ENCODE peak calls at places on chromosomes 12 and 14, in four cellular contexts. I is Karpas-422, W is breast epithelium, C is ovary. J is an unnamed sample.

GRCh38 chr14:86035882-86036281 is 505.9 kb downstream of the FLRT2 start:
- DNase-seq in W (no peak), I (peak; percentile 87), C (no peak), J (no peak)

GRCh38 chr12:123095074-123095694 is 55.7 kb downstream of the PITPNM2 start:
- DNase-seq in C (peak; percentile 58), W (no peak), I (no peak), J (no peak)

GRCh38 chr12:85550924-85551323 is 270.9 kb downstream of the ALX1 start:
- DNase-seq in I (no peak), C (no peak), W (no peak), J (no peak)

GRCh38 chr12:40063424-40063823 is 42.5 kb downstream of the SLC2A13 start:
- DNase-seq in W (no peak), C (no peak), I (no peak), J (no peak)

GRCh38 chr12:115149279-115149678 is 465.3 kb upstream of the TBX3 start:
- DNase-seq in C (no peak), I (no peak), W (no peak), J (no peak)

GRCh38 chr12:80313184-80313583 is 130.9 kb upstream of the PTPRQ start:
- DNase-seq in W (no peak), C (no peak), I (no peak), J (no peak)

GRCh38 chr12:11702959-11703358 is 53.5 kb downstream of the ETV6 start:
- DNase-seq in W (no peak), C (no peak), I (no peak), J (no peak)

GRCh38 chr12:111313833-111314259 is 55.0 kb downstream of the PHETA1 start:
- DNase-seq in W (peak; percentile 65), I (peak; percentile 85), C (peak; percentile 64), J (peak; percentile 72)

GRCh38 chr12:2733493-2734252 is 61.1 kb upstream of the FKBP4 start:
- DNase-seq in I (no peak), C (no peak), W (no peak), J (no peak)

GRCh38 chr12:48929551-48929950 is 4.3 kb upstream of the FKBP11 start:
- DNase-seq in W (no peak), C (no peak), I (no peak), J (no peak)

GRCh38 chr14:75341639-75342038 is 63.0 kb downstream of the FOS start:
- DNase-seq in W (no peak), C (no peak), I (no peak), J (no peak)

GRCh38 chr12:78887008-78887407 is 22.4 kb downstream of the SYT1 start:
- DNase-seq in C (no peak), W (no peak), I (no peak), J (no peak)

GRCh38 chr14:88518592-88519512 is 36.0 kb downstream of the PTPN21 start:
- DNase-seq in W (no peak), C (no peak), I (no peak), J (no peak)

GRCh38 chr12:100752841-100753240 is 41.7 kb upstream of the ANO4 start:
- DNase-seq in W (no peak), C (no peak), I (no peak), J (no peak)

GRCh38 chr12:79587368-79587767 is 103.4 kb downstream of the PAWR start:
- DNase-seq in C (no peak), W (no peak), I (no peak), J (no peak)

GRCh38 chr12:55619352-55620138 is 17.1 kb upstream of the OR10P1 start:
- DNase-seq in I (peak; percentile 95), W (no peak), C (no peak), J (no peak)

GRCh38 chr14:72904840-72905561 is 11.1 kb upstream of the DPF3 start:
- DNase-seq in C (peak; percentile 68), W (no peak), I (peak; percentile 92), J (no peak)

GRCh38 chr12:47223848-47224213 is 144.1 kb upstream of the AMIGO2 start:
- DNase-seq in I (peak; percentile 54), W (no peak), C (peak; percentile 64), J (no peak)

GRCh38 chr12:127280393-127281275 is 986.3 kb upstream of the TMEM132C start:
- DNase-seq in W (no peak), C (no peak), I (no peak), J (no peak)

DNA sequence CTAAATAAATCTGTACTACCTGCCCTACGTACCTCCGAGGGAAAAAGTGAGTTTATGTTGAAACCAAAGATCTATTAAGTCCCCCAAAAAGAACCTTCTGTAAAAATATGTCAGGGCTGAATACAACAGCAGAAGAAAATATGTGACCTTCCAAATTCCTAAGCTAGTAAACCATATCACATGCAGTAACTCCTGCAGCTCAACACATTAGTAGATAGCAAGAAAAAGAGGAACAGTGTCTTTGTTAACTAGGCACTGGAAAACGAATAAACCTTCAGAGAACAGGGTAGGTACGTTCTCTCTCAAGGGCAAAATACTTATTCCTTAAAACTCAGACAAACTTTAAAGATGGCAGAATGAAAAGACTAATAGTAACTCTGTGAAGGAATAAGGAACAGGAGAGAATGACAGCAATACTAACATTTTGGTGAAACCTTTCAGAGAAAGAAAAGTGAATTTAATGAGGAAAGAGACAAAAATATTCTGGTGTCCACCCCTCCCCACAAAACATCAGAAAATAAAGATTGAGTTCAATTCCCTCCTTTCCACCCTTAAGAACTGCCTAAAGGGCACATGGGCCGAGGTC is 18.0 kb downstream of the CBX5 start:
- DNase-seq in W (no peak), C (no peak), I (no peak), J (no peak)
- H3K27ac ChIP-seq in W (no peak overlapping the region), C (no peak overlapping the region), I (peak overlapping the region; percentile 27), J (peak overlapping the region; percentile 9)

GRCh38 chr12:124837249-124837897 is 26.3 kb downstream of the SCARB1 start:
- DNase-seq in W (no peak), C (no peak), I (no peak), J (no peak)
- H3K27ac ChIP-seq in W (no peak overlapping the region), C (no peak overlapping the region), I (no peak overlapping the region), J (no peak overlapping the region)

GRCh38 chr12:57341275-57341990 is 89.4 kb downstream of the R3HDM2 start:
- DNase-seq in W (no peak), C (no peak), I (no peak), J (no peak)
- H3K27ac ChIP-seq in W (no peak overlapping the region), C (no peak overlapping the region), I (no peak overlapping the region), J (no peak overlapping the region)

GRCh38 chr12:108840605-108841328 is 16.6 kb downstream of the SSH1 start:
- DNase-seq in W (no peak), C (no peak), I (no peak), J (no peak)

GRCh38 chr12:108842364-108842763 is 15.0 kb downstream of the SSH1 start:
- DNase-seq in C (no peak), I (no peak), W (no peak), J (no peak)

GRCh38 chr12:108846320-108846719 is 11.1 kb downstream of the SSH1 start:
- DNase-seq in C (no peak), I (no peak), W (no peak), J (no peak)

GRCh38 chr12:108845696-108846095 is 11.7 kb downstream of the SSH1 start:
- DNase-seq in I (peak; percentile 2), C (no peak), W (no peak), J (no peak)

GRCh38 chr12:108843187-108843586 is 14.2 kb downstream of the SSH1 start:
- DNase-seq in C (no peak), W (no peak), I (no peak), J (no peak)
- H3K27ac ChIP-seq in C (no peak overlapping the region), W (peak overlapping the region; percentile 14), I (no peak overlapping the region), J (peak overlapping the region; percentile 7)

GRCh38 chr12:53461591-53461990 is 9.7 kb downstream of the PCBP2 start:
- DNase-seq in I (no peak), W (no peak), C (no peak), J (no peak)
- H3K27ac ChIP-seq in I (no peak overlapping the region), W (no peak overlapping the region), C (no peak overlapping the region), J (no peak overlapping the region)

GRCh38 chr14:23147676-23148075 is 28.6 kb upstream of the CEBPE start:
- DNase-seq in I (no peak), C (peak; percentile 59), W (no peak), J (no peak)

GRCh38 chr14:23146980-23147379 is 27.9 kb upstream of the CEBPE start:
- DNase-seq in W (no peak), I (no peak), C (no peak), J (no peak)

GRCh38 chr14:23149745-23150144 is 30.7 kb upstream of the CEBPE start:
- DNase-seq in C (no peak), I (no peak), W (no peak), J (no peak)

GRCh38 chr14:23146423-23146910 is 27.4 kb upstream of the CEBPE start:
- DNase-seq in C (no peak), W (no peak), I (no peak), J (no peak)

GRCh38 chr14:23148596-23149249 is 29.7 kb upstream of the CEBPE start:
- DNase-seq in W (no peak), C (no peak), I (no peak), J (no peak)
- H3K27ac ChIP-seq in W (peak overlapping the region; percentile 87), C (no peak overlapping the region), I (no peak overlapping the region), J (no peak overlapping the region)

GRCh38 chr14:94974422-94974821 is 182.9 kb downstream of the DICER1 start:
- DNase-seq in W (no peak), I (no peak), C (no peak), J (no peak)
- H3K27ac ChIP-seq in W (no peak overlapping the region), I (no peak overlapping the region), C (no peak overlapping the region), J (no peak overlapping the region)

GRCh38 chr12:57868870-57869609 is 22.5 kb upstream of the CTDSP2 start:
- DNase-seq in C (no peak), W (no peak), I (no peak), J (no peak)

GRCh38 chr12:57866308-57867019 is 19.9 kb upstream of the CTDSP2 start:
- DNase-seq in I (no peak), C (no peak), W (no peak), J (no peak)

GRCh38 chr12:57872362-57872761 is 25.8 kb upstream of the CTDSP2 start:
- DNase-seq in I (no peak), C (no peak), W (no peak), J (no peak)

GRCh38 chr12:57868211-57868610 is 21.7 kb upstream of the CTDSP2 start:
- DNase-seq in C (no peak), W (no peak), I (no peak), J (no peak)

DNA sequence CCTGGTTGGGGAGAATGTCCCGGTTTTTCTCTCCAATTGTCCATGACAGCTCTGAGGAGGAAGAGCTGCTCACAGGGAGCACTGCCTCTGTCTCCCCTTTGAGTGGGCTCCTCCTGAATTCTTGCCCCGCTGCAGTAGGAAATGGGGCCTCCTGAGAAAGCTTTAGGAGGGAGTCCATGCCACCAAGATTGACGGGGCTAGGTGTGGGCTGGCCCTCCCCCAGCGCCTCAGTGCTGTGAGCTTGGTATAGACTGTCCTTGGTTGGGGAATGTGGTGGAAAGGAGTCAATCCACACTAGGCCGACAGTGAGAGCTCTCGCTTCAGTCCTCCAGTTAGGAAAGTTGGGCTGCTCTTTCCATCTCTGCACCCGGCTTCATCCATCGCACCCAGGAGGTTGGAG is 23.4 kb upstream of the CTDSP2 start:
- DNase-seq in W (no peak), I (no peak), C (no peak), J (no peak)
- H3K27ac ChIP-seq in W (peak overlapping the region; percentile 27), I (no peak overlapping the region), C (no peak overlapping the region), J (peak overlapping the region; percentile 50)

DNA sequence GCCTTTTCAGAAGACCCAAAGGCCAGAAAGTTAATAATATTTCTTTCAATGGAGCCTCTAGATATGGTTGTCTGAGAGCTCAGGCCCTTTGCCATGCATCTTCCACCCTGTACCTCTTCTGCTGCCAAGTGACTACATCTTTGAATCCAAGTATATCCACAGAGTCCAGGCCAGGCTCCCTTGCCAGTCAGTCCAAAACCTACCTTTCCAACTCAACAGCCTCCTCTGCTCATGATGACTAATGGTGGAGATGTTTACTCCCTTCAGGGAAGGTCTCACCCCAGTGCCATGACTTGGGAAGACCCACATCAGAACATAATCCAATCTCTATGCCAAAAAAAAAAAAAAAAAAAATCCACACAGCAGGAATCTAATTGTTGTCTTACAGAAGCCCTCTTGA is 20.4 kb downstream of the TTC9 start:
- DNase-seq in C (no peak), I (no peak), W (no peak), J (no peak)
- H3K27ac ChIP-seq in C (no peak overlapping the region), I (no peak overlapping the region), W (peak overlapping the region; percentile 89), J (no peak overlapping the region)